ENCODE peak calls at places on chromosomes 2 and 18, in seven cellular contexts. J, L, V, M, Z, T and C are unnamed samples.

GRCh38 chr18:56853961-56854360 is 202.8 kb downstream of the WDR7 start:
- DNase-seq in M (no peak), T (no peak), Z (no peak), J (no peak), L (no peak), V (no peak), C (no peak)

GRCh38 chr18:79868168-79868784 is 70.5 kb downstream of the KCNG2 start:
- DNase-seq in L (no peak), Z (no peak), T (no peak), V (peak; percentile 30), J (no peak), M (peak; percentile 73), C (no peak)

GRCh38 chr2:217992061-217992460 is 10.7 kb downstream of the TNS1 start:
- DNase-seq in Z (no peak), M (peak; percentile 53), L (no peak), J (no peak), V (no peak), T (peak; percentile 2), C (no peak)

GRCh38 chr2:203673933-203674332 is 32.5 kb upstream of the CD28 start:
- DNase-seq in M (no peak), V (no peak), Z (no peak), J (no peak), L (no peak), T (no peak), C (no peak)

GRCh38 chr2:191220671-191221070 is 24.5 kb upstream of the MYO1B start:
- DNase-seq in J (no peak), L (no peak), T (no peak), V (no peak), Z (no peak), M (no peak), C (no peak)

GRCh38 chr2:26847663-26848335 is at the start of gene DPYSL5:
- DNase-seq in L (no peak), M (no peak), T (no peak), J (no peak), V (peak; percentile 92), Z (no peak), C (peak; percentile 57)

GRCh38 chr2:218362606-218363005 is 5.9 kb downstream of the CATIP start:
- DNase-seq in J (no peak), L (no peak), Z (no peak), T (no peak), M (no peak), V (no peak), C (no peak)

GRCh38 chr2:7083580-7084509 is 166.6 kb downstream of the RNF144A start:
- DNase-seq in T (no peak), J (no peak), V (peak; percentile 79), L (no peak), M (no peak), Z (peak; percentile 23), C (no peak)

GRCh38 chr2:176157499-176158305 is 595 bp downstream of the HOXD3 start:
- DNase-seq in Z (no peak), V (peak; percentile 78), T (no peak), L (no peak), J (no peak), M (no peak), C (no peak)

GRCh38 chr2:19538411-19538963 is 180.1 kb upstream of the OSR1 start:
- DNase-seq in Z (no peak), L (peak; percentile 37), M (no peak), T (no peak), V (no peak), J (no peak), C (no peak)

GRCh38 chr18:13313006-13313661 is 94.6 kb downstream of the LDLRAD4 start:
- DNase-seq in T (no peak), Z (no peak), M (no peak), V (no peak), L (no peak), J (no peak), C (no peak)

GRCh38 chr2:64840419-64840818 is 148.8 kb upstream of the SLC1A4 start:
- DNase-seq in J (no peak), T (no peak), L (no peak), V (no peak), M (no peak), Z (no peak), C (no peak)

GRCh38 chr2:102399499-102400141 is 23.3 kb upstream of the IL18RAP start:
- DNase-seq in Z (no peak), M (no peak), J (no peak), L (no peak), V (no peak), T (no peak), C (no peak)

GRCh38 chr18:26279428-26279827 is 53.2 kb downstream of the TAF4B start:
- DNase-seq in Z (no peak), V (no peak), J (no peak), M (no peak), L (no peak), T (no peak), C (no peak)

GRCh38 chr2:25895046-25895445 is 16.8 kb upstream of the ASXL2 start:
- DNase-seq in J (no peak), L (no peak), V (no peak), Z (no peak), T (no peak), M (no peak), C (no peak)

GRCh38 chr2:127637725-127638252 is 8.2 kb upstream of the GPR17 start:
- DNase-seq in M (peak; percentile 88), J (no peak), Z (no peak), L (peak; percentile 73), V (peak; percentile 92), T (no peak), C (no peak)

GRCh38 chr18:63897072-63897471 is 9.6 kb downstream of the SERPINB2 start:
- DNase-seq in Z (no peak), V (no peak), T (no peak), M (no peak), L (no peak), J (no peak), C (no peak)

GRCh38 chr2:96485751-96486643 is 19.2 kb downstream of the NEURL3 start:
- DNase-seq in M (peak; percentile 92), Z (peak; percentile 65), V (peak; percentile 72), J (peak; percentile 76), L (peak; percentile 75), T (peak; percentile 59), C (no peak)

GRCh38 chr2:134586289-134586980 is 132.4 kb downstream of the TMEM163 start:
- DNase-seq in T (no peak), J (no peak), V (no peak), M (no peak), Z (no peak), L (no peak), C (no peak)

GRCh38 chr2:169002151-169002738 is 28.9 kb downstream of the ABCB11 start:
- DNase-seq in M (no peak), J (no peak), V (no peak), L (no peak), Z (no peak), T (no peak), C (no peak)

GRCh38 chr2:169007941-169008340 is 23.2 kb downstream of the ABCB11 start:
- DNase-seq in V (no peak), M (no peak), L (no peak), T (no peak), Z (no peak), J (no peak), C (no peak)

GRCh38 chr2:169005080-169005598 is 26.0 kb downstream of the ABCB11 start:
- DNase-seq in V (no peak), L (no peak), Z (no peak), J (no peak), M (no peak), T (no peak), C (no peak)

GRCh38 chr2:169006665-169007064 is 24.5 kb downstream of the ABCB11 start:
- DNase-seq in L (no peak), J (no peak), T (no peak), M (no peak), Z (no peak), V (no peak), C (no peak)

DNA sequence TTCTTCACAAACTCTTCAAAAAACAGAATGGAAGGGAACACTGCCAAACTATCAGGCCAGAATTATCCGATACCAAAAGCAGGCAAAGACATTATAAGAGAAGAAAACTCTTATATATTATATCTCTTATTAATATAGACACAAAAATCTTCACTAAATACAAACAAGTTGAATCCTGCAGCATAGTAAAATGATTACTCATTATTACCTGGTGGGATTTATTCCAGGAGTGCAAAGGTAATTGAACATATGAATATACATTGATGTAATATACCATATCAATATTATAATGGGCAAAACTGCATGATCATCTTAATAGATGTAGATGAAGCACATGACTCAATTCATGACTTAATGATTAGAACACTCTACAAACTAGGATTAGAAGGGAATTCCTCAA is 25.1 kb downstream of the ABCB11 start:
- DNase-seq in J (no peak), T (no peak), L (no peak), V (no peak), Z (no peak), M (no peak), C (no peak)
- H3K27ac ChIP-seq in J (no peak overlapping the region), T (no peak overlapping the region), L (no peak overlapping the region), V (no peak overlapping the region), Z (no peak overlapping the region), M (no peak overlapping the region), C (no peak overlapping the region)

DNA sequence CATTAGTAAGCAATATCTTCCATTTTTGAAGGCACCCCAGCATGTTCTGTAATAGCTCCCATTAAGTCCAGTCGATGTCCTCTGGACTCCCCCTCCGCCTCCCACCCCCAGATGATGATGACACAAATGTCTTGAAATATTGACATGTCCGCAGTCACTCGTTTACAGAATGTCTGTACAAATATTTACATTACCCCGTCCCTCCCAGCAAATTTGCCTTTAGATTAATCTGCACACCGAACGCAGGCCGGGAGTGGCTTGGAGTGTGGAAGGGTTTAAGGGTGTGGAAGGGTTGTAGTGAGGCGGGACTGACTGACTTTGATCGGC is 853 bp upstream of the OSBPL6 start:
- DNase-seq in L (no peak), J (no peak), V (no peak), Z (no peak), T (no peak), M (no peak), C (no peak)
- H3K27ac ChIP-seq in L (peak overlapping the region; percentile 83), J (peak overlapping the region; percentile 90), V (no peak overlapping the region), Z (peak overlapping the region; percentile 80), T (peak overlapping the region; percentile 93), M (no peak overlapping the region), C (peak overlapping the region; percentile 59)

GRCh38 chr18:76395609-76396008 is 99.4 kb downstream of the ZNF516 start:
- DNase-seq in M (peak; percentile 77), T (no peak), V (no peak), J (no peak), Z (no peak), L (peak; percentile 26), C (no peak)

GRCh38 chr18:76398899-76399612 is 96.0 kb downstream of the ZNF516 start:
- DNase-seq in T (peak; percentile 83), L (peak; percentile 92), J (peak; percentile 90), Z (peak; percentile 77), V (peak; percentile 93), M (peak; percentile 94), C (peak; percentile 90)

GRCh38 chr18:76398295-76398694 is 96.7 kb downstream of the ZNF516 start:
- DNase-seq in T (no peak), V (no peak), J (no peak), L (peak; percentile 33), M (no peak), Z (no peak), C (no peak)

GRCh38 chr18:76396792-76397191 is 98.2 kb downstream of the ZNF516 start:
- DNase-seq in Z (no peak), L (peak; percentile 26), V (no peak), J (no peak), M (no peak), T (no peak), C (no peak)

GRCh38 chr18:76397631-76398030 is 97.4 kb downstream of the ZNF516 start:
- DNase-seq in M (no peak), V (no peak), J (no peak), Z (no peak), L (no peak), T (no peak), C (no peak)
- H3K27ac ChIP-seq in M (no peak overlapping the region), V (no peak overlapping the region), J (no peak overlapping the region), Z (no peak overlapping the region), L (peak overlapping the region; percentile 80), T (no peak overlapping the region), C (no peak overlapping the region)

GRCh38 chr18:600107-600506 is 3.3 kb downstream of the CLUL1 start:
- DNase-seq in M (no peak), J (no peak), Z (no peak), V (no peak), T (no peak), L (no peak), C (no peak)
- H3K27ac ChIP-seq in M (no peak overlapping the region), J (no peak overlapping the region), Z (no peak overlapping the region), V (no peak overlapping the region), T (no peak overlapping the region), L (no peak overlapping the region), C (no peak overlapping the region)